ENCODE peak calls at places on chromosomes 16 and 17, in nine cellular contexts. G is activated CD4-positive, alpha-beta T cell treated with anti-CD3 and anti-CD28 coated beads, Interleukin-2, amount 50 U/mL, for 1 hour; E is mammary epithelial cell; B is MCF 10A; I is foreskin fibroblast; D is thoracic aorta; C is stromal cell of bone marrow; S is effector CD4-positive, alpha-beta T cell; W is stimulated activated CD8-positive, alpha-beta memory T cell treated with anti-CD3 and anti-CD28 coated beads, Interleukin-7, amount 100 ng/mL, for 48 hours. Q is an unnamed sample.

GRCh38 chr16:73232555-73233422 is 184.9 kb upstream of the ZFHX3 start:
- DNase-seq in W (no peak), G (no peak), S (no peak), D (no peak), C (peak), E (peak), I (peak), B (peak), Q (no peak)

GRCh38 chr17:41710472-41711090 is 1.6 kb upstream of the GAST start:
- DNase-seq in D (no peak), C (peak), E (peak), I (peak), B (peak), S (no peak), W (peak), G (no peak), Q (no peak)

GRCh38 chr16:66293932-66294331 is 72.6 kb upstream of the CDH5 start:
- DNase-seq in B (no peak), D (no peak), C (no peak), S (no peak), G (no peak), W (no peak), I (no peak), E (no peak), Q (no peak)

GRCh38 chr16:75486666-75487313 is 8.5 kb downstream of the CHST6 start:
- DNase-seq in D (no peak), S (no peak), B (no peak), C (no peak), I (no peak), W (no peak), E (peak), G (no peak), Q (no peak)

GRCh38 chr17:14048169-14048568 is 21.1 kb upstream of the COX10 start:
- DNase-seq in D (no peak), S (no peak), C (no peak), B (peak), E (no peak), I (peak), W (no peak), G (no peak), Q (no peak)

GRCh38 chr16:54282202-54282922 is 4.2 kb downstream of the IRX3 start:
- DNase-seq in E (peak), C (no peak), G (no peak), B (peak), D (no peak), I (peak), W (no peak), S (no peak), Q (peak)

GRCh38 chr16:11619327-11619851 is 32.7 kb upstream of the LITAF start:
- DNase-seq in G (no peak), D (no peak), E (no peak), S (no peak), I (no peak), C (no peak), B (no peak), W (no peak), Q (no peak)

GRCh38 chr17:37567137-37567927 is 41.9 kb downstream of the SYNRG start:
- DNase-seq in W (no peak), C (no peak), G (no peak), B (no peak), I (peak), E (no peak), D (no peak), S (no peak), Q (no peak)

GRCh38 chr17:40340880-40341807 is 23.4 kb downstream of the GJD3 start:
- DNase-seq in D (peak), G (peak), W (peak), S (peak), I (peak), E (peak), B (peak), C (no peak), Q (peak)

GRCh38 chr16:53863861-53864260 is 159.9 kb downstream of the FTO start:
- DNase-seq in G (no peak), I (no peak), W (no peak), S (no peak), C (no peak), D (no peak), B (no peak), E (no peak), Q (no peak)

GRCh38 chr16:35752773-35753558 is 2293.6 kb downstream of the TP53TG3F start:
- DNase-seq in S (no peak), W (no peak), D (no peak), E (no peak), C (no peak), G (no peak), B (no peak), I (no peak), Q (no peak)

GRCh38 chr16:3836641-3837040 is 43.9 kb downstream of the CREBBP start:
- DNase-seq in B (no peak), S (no peak), W (no peak), C (no peak), D (no peak), G (no peak), I (no peak), E (no peak), Q (no peak)

GRCh38 chr16:64122177-64122576 is 999.7 kb downstream of the CDH11 start:
- DNase-seq in I (no peak), D (no peak), S (no peak), G (no peak), E (peak), B (no peak), W (no peak), C (no peak), Q (no peak)

GRCh38 chr16:2032285-2033056 is 5.8 kb downstream of the NHERF2 start:
- DNase-seq in W (no peak), I (peak), B (no peak), C (no peak), S (no peak), E (no peak), G (no peak), D (no peak), Q (no peak)

GRCh38 chr17:73645050-73645871 is 1.0 kb upstream of the SDK2 start:
- DNase-seq in W (no peak), G (peak), E (peak), B (no peak), D (no peak), I (peak), C (no peak), S (no peak), Q (no peak)

GRCh38 chr17:37110012-37110701 is 161.4 kb downstream of the AATF start:
- DNase-seq in G (no peak), E (no peak), B (no peak), I (no peak), S (no peak), D (no peak), C (no peak), W (no peak), Q (no peak)

GRCh38 chr16:14549789-14550153 is 80.3 kb downstream of the PARN start:
- DNase-seq in E (no peak), G (no peak), D (no peak), C (no peak), B (no peak), I (no peak), S (no peak), W (no peak), Q (no peak)

GRCh38 chr17:19531780-19532501 is 1.7 kb upstream of the SLC47A1 start:
- DNase-seq in G (no peak), C (no peak), B (no peak), D (no peak), S (no peak), E (no peak), I (no peak), W (no peak), Q (no peak)

GRCh38 chr16:56848955-56849689 is 15.9 kb upstream of the SLC12A3 start:
- DNase-seq in I (peak), D (no peak), B (peak), W (no peak), E (peak), G (no peak), S (no peak), C (peak), Q (no peak)

GRCh38 chr17:75573994-75574393 is 13.6 kb upstream of the MYO15B start:
- DNase-seq in B (no peak), I (no peak), D (no peak), C (no peak), W (no peak), E (no peak), S (no peak), G (no peak), Q (no peak)

GRCh38 chr17:259341-259976 is 78.0 kb upstream of the DOC2B start:
- DNase-seq in I (no peak), C (no peak), G (no peak), S (no peak), B (no peak), D (no peak), W (no peak), E (no peak), Q (no peak)

GRCh38 chr17:42853004-42853403 is 2.0 kb downstream of the AOC3 start:
- DNase-seq in E (no peak), W (no peak), B (no peak), C (no peak), G (no peak), I (no peak), D (no peak), S (no peak), Q (no peak)

GRCh38 chr17:76948726-76949342 is 80.6 kb downstream of the MGAT5B start:
- DNase-seq in C (no peak), G (no peak), I (no peak), W (no peak), D (no peak), B (no peak), S (no peak), E (no peak), Q (peak)

GRCh38 chr16:87780385-87780989 is 14.7 kb upstream of the KLHDC4 start:
- DNase-seq in B (peak), C (no peak), W (peak), D (no peak), G (peak), S (peak), I (peak), E (peak), Q (no peak)

GRCh38 chr17:72590382-72590781 is 469.6 kb downstream of the SOX9 start:
- DNase-seq in B (peak), E (peak), G (no peak), D (no peak), S (no peak), W (no peak), C (peak), I (peak), Q (no peak)

GRCh38 chr16:71453051-71453450 is 9.0 kb downstream of the ZNF23 start:
- DNase-seq in S (no peak), W (no peak), B (no peak), D (no peak), C (no peak), E (no peak), I (no peak), G (no peak), Q (no peak)

GRCh38 chr17:61598014-61598413 is 7.0 kb upstream of the NACA2 start:
- DNase-seq in E (no peak), D (no peak), S (no peak), I (no peak), G (no peak), W (no peak), C (no peak), B (no peak), Q (no peak)